ENCODE peak calls at places on chromosome 4, in ten cellular contexts. One of them, this sample, is unnamed.

GRCh38 chr4:56762484-56763250 is 58.8 kb downstream of the SPINK2 start:
- DNase-seq in H4: no peak
- DNase-seq in epithelial cell of esophagus: peak
- DNase-seq in HT1080: no peak
- DNase-seq in left cardiac atrium: no peak
- DNase-seq in adipocyte: no peak
- DNase-seq in germinal center: no peak
- DNase-seq in CD8-positive, alpha-beta T cell: no peak
- DNase-seq in ascending aorta: no peak
- DNase-seq in stimulated activated CD4-positive, alpha-beta T cell treated with anti-CD3 and anti-CD28 coated beads, Interleukin-12 subunit alpha, Interleukin-12 subunit beta, amount 100 ng/mL, for 24 hours: no peak
- DNase-seq in this sample: no peak

GRCh38 chr4:11720292-11720691 is 291.6 kb upstream of the HS3ST1 start:
- DNase-seq in H4: peak
- DNase-seq in epithelial cell of esophagus: peak
- DNase-seq in HT1080: peak
- DNase-seq in left cardiac atrium: no peak
- DNase-seq in adipocyte: peak
- DNase-seq in germinal center: peak
- DNase-seq in CD8-positive, alpha-beta T cell: no peak
- DNase-seq in ascending aorta: no peak
- DNase-seq in stimulated activated CD4-positive, alpha-beta T cell treated with anti-CD3 and anti-CD28 coated beads, Interleukin-12 subunit alpha, Interleukin-12 subunit beta, amount 100 ng/mL, for 24 hours: no peak
- DNase-seq in this sample: peak

GRCh38 chr4:162274354-162274753 is 110.6 kb upstream of the FSTL5 start:
- DNase-seq in H4: peak
- DNase-seq in epithelial cell of esophagus: peak
- DNase-seq in HT1080: peak
- DNase-seq in left cardiac atrium: no peak
- DNase-seq in adipocyte: no peak
- DNase-seq in germinal center: no peak
- DNase-seq in CD8-positive, alpha-beta T cell: no peak
- DNase-seq in ascending aorta: no peak
- DNase-seq in stimulated activated CD4-positive, alpha-beta T cell treated with anti-CD3 and anti-CD28 coated beads, Interleukin-12 subunit alpha, Interleukin-12 subunit beta, amount 100 ng/mL, for 24 hours: no peak
- DNase-seq in this sample: no peak

GRCh38 chr4:101643201-101643600 is 147.3 kb upstream of the BANK1 start:
- DNase-seq in H4: no peak
- DNase-seq in epithelial cell of esophagus: peak
- DNase-seq in HT1080: peak
- DNase-seq in left cardiac atrium: no peak
- DNase-seq in adipocyte: no peak
- DNase-seq in germinal center: no peak
- DNase-seq in CD8-positive, alpha-beta T cell: no peak
- DNase-seq in ascending aorta: no peak
- DNase-seq in stimulated activated CD4-positive, alpha-beta T cell treated with anti-CD3 and anti-CD28 coated beads, Interleukin-12 subunit alpha, Interleukin-12 subunit beta, amount 100 ng/mL, for 24 hours: no peak
- DNase-seq in this sample: no peak

GRCh38 chr4:107721436-107722090 is 1.5 kb upstream of the PAPSS1 start:
- DNase-seq in H4: no peak
- DNase-seq in epithelial cell of esophagus: no peak
- DNase-seq in HT1080: no peak
- DNase-seq in left cardiac atrium: peak
- DNase-seq in adipocyte: no peak
- DNase-seq in germinal center: peak
- DNase-seq in CD8-positive, alpha-beta T cell: peak
- DNase-seq in ascending aorta: no peak
- DNase-seq in stimulated activated CD4-positive, alpha-beta T cell treated with anti-CD3 and anti-CD28 coated beads, Interleukin-12 subunit alpha, Interleukin-12 subunit beta, amount 100 ng/mL, for 24 hours: no peak
- DNase-seq in this sample: no peak

GRCh38 chr4:8089862-8090261 is 68.8 kb downstream of the ABLIM2 start:
- DNase-seq in H4: no peak
- DNase-seq in epithelial cell of esophagus: no peak
- DNase-seq in HT1080: no peak
- DNase-seq in left cardiac atrium: peak
- DNase-seq in adipocyte: no peak
- DNase-seq in germinal center: no peak
- DNase-seq in CD8-positive, alpha-beta T cell: no peak
- DNase-seq in ascending aorta: no peak
- DNase-seq in stimulated activated CD4-positive, alpha-beta T cell treated with anti-CD3 and anti-CD28 coated beads, Interleukin-12 subunit alpha, Interleukin-12 subunit beta, amount 100 ng/mL, for 24 hours: no peak
- DNase-seq in this sample: no peak

GRCh38 chr4:6556263-6556662 is 18.7 kb upstream of the MAN2B2 start:
- DNase-seq in H4: no peak
- DNase-seq in epithelial cell of esophagus: peak
- DNase-seq in HT1080: no peak
- DNase-seq in left cardiac atrium: no peak
- DNase-seq in adipocyte: no peak
- DNase-seq in germinal center: no peak
- DNase-seq in CD8-positive, alpha-beta T cell: no peak
- DNase-seq in ascending aorta: no peak
- DNase-seq in stimulated activated CD4-positive, alpha-beta T cell treated with anti-CD3 and anti-CD28 coated beads, Interleukin-12 subunit alpha, Interleukin-12 subunit beta, amount 100 ng/mL, for 24 hours: no peak
- DNase-seq in this sample: no peak

GRCh38 chr4:85701881-85702321 is 227.0 kb downstream of the ARHGAP24 start:
- DNase-seq in H4: no peak
- DNase-seq in epithelial cell of esophagus: no peak
- DNase-seq in HT1080: no peak
- DNase-seq in left cardiac atrium: no peak
- DNase-seq in adipocyte: peak
- DNase-seq in germinal center: peak
- DNase-seq in CD8-positive, alpha-beta T cell: no peak
- DNase-seq in ascending aorta: no peak
- DNase-seq in stimulated activated CD4-positive, alpha-beta T cell treated with anti-CD3 and anti-CD28 coated beads, Interleukin-12 subunit alpha, Interleukin-12 subunit beta, amount 100 ng/mL, for 24 hours: no peak
- DNase-seq in this sample: no peak

GRCh38 chr4:167035390-167035789 is 198.9 kb downstream of the SPOCK3 start:
- DNase-seq in H4: no peak
- DNase-seq in epithelial cell of esophagus: no peak
- DNase-seq in HT1080: no peak
- DNase-seq in left cardiac atrium: no peak
- DNase-seq in adipocyte: no peak
- DNase-seq in germinal center: no peak
- DNase-seq in CD8-positive, alpha-beta T cell: no peak
- DNase-seq in ascending aorta: no peak
- DNase-seq in stimulated activated CD4-positive, alpha-beta T cell treated with anti-CD3 and anti-CD28 coated beads, Interleukin-12 subunit alpha, Interleukin-12 subunit beta, amount 100 ng/mL, for 24 hours: no peak
- DNase-seq in this sample: no peak

GRCh38 chr4:63085091-63085490 is 1324.2 kb downstream of the TECRL start:
- DNase-seq in H4: no peak
- DNase-seq in epithelial cell of esophagus: no peak
- DNase-seq in HT1080: peak
- DNase-seq in left cardiac atrium: no peak
- DNase-seq in adipocyte: no peak
- DNase-seq in germinal center: no peak
- DNase-seq in CD8-positive, alpha-beta T cell: no peak
- DNase-seq in ascending aorta: no peak
- DNase-seq in stimulated activated CD4-positive, alpha-beta T cell treated with anti-CD3 and anti-CD28 coated beads, Interleukin-12 subunit alpha, Interleukin-12 subunit beta, amount 100 ng/mL, for 24 hours: no peak
- DNase-seq in this sample: no peak

GRCh38 chr4:31097999-31098398 is 377.8 kb downstream of the PCDH7 start:
- DNase-seq in H4: no peak
- DNase-seq in epithelial cell of esophagus: no peak
- DNase-seq in HT1080: no peak
- DNase-seq in left cardiac atrium: no peak
- DNase-seq in adipocyte: no peak
- DNase-seq in germinal center: no peak
- DNase-seq in CD8-positive, alpha-beta T cell: no peak
- DNase-seq in ascending aorta: no peak
- DNase-seq in stimulated activated CD4-positive, alpha-beta T cell treated with anti-CD3 and anti-CD28 coated beads, Interleukin-12 subunit alpha, Interleukin-12 subunit beta, amount 100 ng/mL, for 24 hours: no peak
- DNase-seq in this sample: no peak

GRCh38 chr4:1255151-1255550 is 6.2 kb upstream of the CTBP1 start:
- DNase-seq in H4: no peak
- DNase-seq in epithelial cell of esophagus: peak
- DNase-seq in HT1080: no peak
- DNase-seq in left cardiac atrium: no peak
- DNase-seq in adipocyte: no peak
- DNase-seq in germinal center: no peak
- DNase-seq in CD8-positive, alpha-beta T cell: no peak
- DNase-seq in ascending aorta: no peak
- DNase-seq in stimulated activated CD4-positive, alpha-beta T cell treated with anti-CD3 and anti-CD28 coated beads, Interleukin-12 subunit alpha, Interleukin-12 subunit beta, amount 100 ng/mL, for 24 hours: no peak
- DNase-seq in this sample: no peak

GRCh38 chr4:80103615-80104014 is 30.6 kb upstream of the ANTXR2 start:
- DNase-seq in H4: no peak
- DNase-seq in epithelial cell of esophagus: no peak
- DNase-seq in HT1080: no peak
- DNase-seq in left cardiac atrium: no peak
- DNase-seq in adipocyte: no peak
- DNase-seq in germinal center: no peak
- DNase-seq in CD8-positive, alpha-beta T cell: no peak
- DNase-seq in ascending aorta: no peak
- DNase-seq in stimulated activated CD4-positive, alpha-beta T cell treated with anti-CD3 and anti-CD28 coated beads, Interleukin-12 subunit alpha, Interleukin-12 subunit beta, amount 100 ng/mL, for 24 hours: no peak
- DNase-seq in this sample: no peak

GRCh38 chr4:46946914-46947313 is 37.9 kb upstream of the COX7B2 start:
- DNase-seq in H4: peak
- DNase-seq in epithelial cell of esophagus: peak
- DNase-seq in HT1080: peak
- DNase-seq in left cardiac atrium: no peak
- DNase-seq in adipocyte: peak
- DNase-seq in germinal center: no peak
- DNase-seq in CD8-positive, alpha-beta T cell: no peak
- DNase-seq in ascending aorta: no peak
- DNase-seq in stimulated activated CD4-positive, alpha-beta T cell treated with anti-CD3 and anti-CD28 coated beads, Interleukin-12 subunit alpha, Interleukin-12 subunit beta, amount 100 ng/mL, for 24 hours: no peak
- DNase-seq in this sample: no peak

GRCh38 chr4:90780193-90780592 is 653.0 kb downstream of the CCSER1 start:
- DNase-seq in H4: no peak
- DNase-seq in epithelial cell of esophagus: no peak
- DNase-seq in HT1080: no peak
- DNase-seq in left cardiac atrium: no peak
- DNase-seq in adipocyte: no peak
- DNase-seq in germinal center: no peak
- DNase-seq in CD8-positive, alpha-beta T cell: no peak
- DNase-seq in ascending aorta: no peak
- DNase-seq in stimulated activated CD4-positive, alpha-beta T cell treated with anti-CD3 and anti-CD28 coated beads, Interleukin-12 subunit alpha, Interleukin-12 subunit beta, amount 100 ng/mL, for 24 hours: no peak
- DNase-seq in this sample: no peak

GRCh38 chr4:108370291-108370690 is 201.6 kb upstream of the LEF1 start:
- DNase-seq in H4: no peak
- DNase-seq in epithelial cell of esophagus: no peak
- DNase-seq in HT1080: no peak
- DNase-seq in left cardiac atrium: no peak
- DNase-seq in adipocyte: no peak
- DNase-seq in germinal center: no peak
- DNase-seq in CD8-positive, alpha-beta T cell: peak
- DNase-seq in ascending aorta: no peak
- DNase-seq in stimulated activated CD4-positive, alpha-beta T cell treated with anti-CD3 and anti-CD28 coated beads, Interleukin-12 subunit alpha, Interleukin-12 subunit beta, amount 100 ng/mL, for 24 hours: peak
- DNase-seq in this sample: no peak

GRCh38 chr4:13347517-13348125 is 136.5 kb downstream of the RAB28 start:
- DNase-seq in H4: peak
- DNase-seq in epithelial cell of esophagus: no peak
- DNase-seq in HT1080: peak
- DNase-seq in left cardiac atrium: no peak
- DNase-seq in adipocyte: no peak
- DNase-seq in germinal center: no peak
- DNase-seq in CD8-positive, alpha-beta T cell: no peak
- DNase-seq in ascending aorta: no peak
- DNase-seq in stimulated activated CD4-positive, alpha-beta T cell treated with anti-CD3 and anti-CD28 coated beads, Interleukin-12 subunit alpha, Interleukin-12 subunit beta, amount 100 ng/mL, for 24 hours: no peak
- DNase-seq in this sample: no peak

GRCh38 chr4:8761167-8761823 is 110.3 kb downstream of the HMX1 start:
- DNase-seq in H4: peak
- DNase-seq in epithelial cell of esophagus: no peak
- DNase-seq in HT1080: no peak
- DNase-seq in left cardiac atrium: peak
- DNase-seq in adipocyte: no peak
- DNase-seq in germinal center: no peak
- DNase-seq in CD8-positive, alpha-beta T cell: no peak
- DNase-seq in ascending aorta: no peak
- DNase-seq in stimulated activated CD4-positive, alpha-beta T cell treated with anti-CD3 and anti-CD28 coated beads, Interleukin-12 subunit alpha, Interleukin-12 subunit beta, amount 100 ng/mL, for 24 hours: no peak
- DNase-seq in this sample: peak

GRCh38 chr4:137370699-137371098 is 161.6 kb downstream of the PCDH18 start:
- DNase-seq in H4: no peak
- DNase-seq in epithelial cell of esophagus: no peak
- DNase-seq in HT1080: no peak
- DNase-seq in left cardiac atrium: no peak
- DNase-seq in adipocyte: no peak
- DNase-seq in germinal center: no peak
- DNase-seq in CD8-positive, alpha-beta T cell: no peak
- DNase-seq in ascending aorta: no peak
- DNase-seq in stimulated activated CD4-positive, alpha-beta T cell treated with anti-CD3 and anti-CD28 coated beads, Interleukin-12 subunit alpha, Interleukin-12 subunit beta, amount 100 ng/mL, for 24 hours: no peak
- DNase-seq in this sample: no peak

GRCh38 chr4:150127757-150128156 is 49.5 kb downstream of the DCLK2 start:
- DNase-seq in H4: peak
- DNase-seq in epithelial cell of esophagus: no peak
- DNase-seq in HT1080: peak
- DNase-seq in left cardiac atrium: no peak
- DNase-seq in adipocyte: no peak
- DNase-seq in germinal center: no peak
- DNase-seq in CD8-positive, alpha-beta T cell: no peak
- DNase-seq in ascending aorta: no peak
- DNase-seq in stimulated activated CD4-positive, alpha-beta T cell treated with anti-CD3 and anti-CD28 coated beads, Interleukin-12 subunit alpha, Interleukin-12 subunit beta, amount 100 ng/mL, for 24 hours: no peak
- DNase-seq in this sample: no peak

GRCh38 chr4:153205028-153205648 is 895 bp downstream of the TRIM2 start:
- DNase-seq in H4: no peak
- DNase-seq in epithelial cell of esophagus: no peak
- DNase-seq in HT1080: no peak
- DNase-seq in left cardiac atrium: no peak
- DNase-seq in adipocyte: no peak
- DNase-seq in germinal center: peak
- DNase-seq in CD8-positive, alpha-beta T cell: peak
- DNase-seq in ascending aorta: no peak
- DNase-seq in stimulated activated CD4-positive, alpha-beta T cell treated with anti-CD3 and anti-CD28 coated beads, Interleukin-12 subunit alpha, Interleukin-12 subunit beta, amount 100 ng/mL, for 24 hours: no peak
- DNase-seq in this sample: peak

GRCh38 chr4:173835863-173836262 is 305.8 kb upstream of the HAND2 start:
- DNase-seq in H4: peak
- DNase-seq in epithelial cell of esophagus: peak
- DNase-seq in HT1080: peak
- DNase-seq in left cardiac atrium: peak
- DNase-seq in adipocyte: peak
- DNase-seq in germinal center: no peak
- DNase-seq in CD8-positive, alpha-beta T cell: no peak
- DNase-seq in ascending aorta: no peak
- DNase-seq in stimulated activated CD4-positive, alpha-beta T cell treated with anti-CD3 and anti-CD28 coated beads, Interleukin-12 subunit alpha, Interleukin-12 subunit beta, amount 100 ng/mL, for 24 hours: no peak
- DNase-seq in this sample: no peak

GRCh38 chr4:109072595-109072994 is 229.9 kb downstream of the COL25A1 start:
- DNase-seq in H4: peak
- DNase-seq in epithelial cell of esophagus: peak
- DNase-seq in HT1080: peak
- DNase-seq in left cardiac atrium: no peak
- DNase-seq in adipocyte: peak
- DNase-seq in germinal center: no peak
- DNase-seq in CD8-positive, alpha-beta T cell: no peak
- DNase-seq in ascending aorta: no peak
- DNase-seq in stimulated activated CD4-positive, alpha-beta T cell treated with anti-CD3 and anti-CD28 coated beads, Interleukin-12 subunit alpha, Interleukin-12 subunit beta, amount 100 ng/mL, for 24 hours: no peak
- DNase-seq in this sample: no peak